ENCODE peak calls at places on chromosomes 6 and 20, in four cellular contexts. C is body of pancreas, Z is testis, D is H1. H is an unnamed sample.

GRCh38 chr20:62237772-62238568 is at the start of gene OSBPL2:
- DNase-seq in C (peak), Z (peak), D (peak), H (peak)

GRCh38 chr6:157864185-157864761 is 41.2 kb downstream of the SNX9 start:
- DNase-seq in D (no peak), Z (no peak), C (no peak), H (no peak)

GRCh38 chr6:43990627-43991619 is 136.3 kb downstream of the MRPL14 start:
- DNase-seq in C (peak), Z (peak), D (no peak), H (peak)

GRCh38 chr6:42320762-42321161 is 103.1 kb upstream of the MRPS10 start:
- DNase-seq in D (no peak), Z (no peak), C (no peak), H (no peak)

GRCh38 chr6:47161176-47161687 is 119.1 kb upstream of the ADGRF1 start:
- DNase-seq in C (no peak), Z (no peak), D (no peak), H (no peak)

GRCh38 chr20:5991623-5992441 is 41.4 kb downstream of the MCM8 start:
- DNase-seq in D (no peak), C (no peak), Z (no peak), H (no peak)

GRCh38 chr20:53623454-53624206 is 30.0 kb upstream of the ZNF217 start:
- DNase-seq in D (peak), Z (peak), C (peak), H (peak)

GRCh38 chr6:113828984-113829701 is 28.0 kb upstream of the MARCKS start:
- DNase-seq in Z (no peak), C (no peak), D (no peak), H (peak)

GRCh38 chr6:1312444-1313363 is 806 bp downstream of the FOXQ1 start:
- DNase-seq in C (peak), D (no peak), Z (peak), H (no peak)

GRCh38 chr6:139820191-139820590 is 445.7 kb upstream of the CITED2 start:
- DNase-seq in D (no peak), Z (no peak), C (no peak), H (no peak)

GRCh38 chr6:14166821-14167220 is 49.2 kb downstream of the CD83 start:
- DNase-seq in D (no peak), C (no peak), Z (no peak), H (no peak)

GRCh38 chr20:52577696-52578095 is 386.1 kb upstream of the ZFP64 start:
- DNase-seq in Z (no peak), D (no peak), C (no peak), H (no peak)

GRCh38 chr6:135871296-135871695 is 19.8 kb downstream of the PDE7B start:
- DNase-seq in Z (no peak), C (no peak), D (no peak), H (no peak)

GRCh38 chr6:148146717-148147116 is 195.9 kb upstream of the SASH1 start:
- DNase-seq in Z (no peak), D (peak), C (no peak), H (no peak)

GRCh38 chr6:13604135-13604534 is 11.0 kb upstream of the NOL7 start:
- DNase-seq in C (no peak), D (no peak), Z (no peak), H (no peak)

GRCh38 chr20:62742979-62743776 is 34.5 kb downstream of the NTSR1 start:
- DNase-seq in C (peak), Z (no peak), D (no peak), H (no peak)

GRCh38 chr6:152859225-152859624 is 108.6 kb downstream of the VIP start:
- DNase-seq in D (no peak), C (no peak), Z (no peak), H (no peak)

GRCh38 chr20:50303573-50304500 is 113.2 kb downstream of the CEBPB start:
- DNase-seq in D (no peak), Z (peak), C (peak), H (peak)

GRCh38 chr6:6661684-6662083 is 73.2 kb downstream of the LY86 start:
- DNase-seq in C (peak), Z (peak), D (no peak), H (peak)

GRCh38 chr20:37544386-37544785 is 16.7 kb upstream of the BLCAP start:
- DNase-seq in D (no peak), C (no peak), Z (no peak), H (no peak)

GRCh38 chr6:122530440-122531046 is 58.9 kb upstream of the SERINC1 start:
- DNase-seq in C (peak), D (peak), Z (peak), H (no peak)

GRCh38 chr6:125844989-125845388 is 54.2 kb downstream of the NCOA7 start:
- DNase-seq in C (peak), D (no peak), Z (peak), H (no peak)

GRCh38 chr6:17845598-17845997 is 138.9 kb upstream of the NUP153 start:
- DNase-seq in C (peak), D (no peak), Z (no peak), H (no peak)

GRCh38 chr6:3808759-3809514 is 40.2 kb upstream of the FAM50B start:
- DNase-seq in Z (no peak), D (no peak), C (peak), H (peak)

GRCh38 chr20:37007898-37008649 is 56.6 kb upstream of the SAMHD1 start:
- DNase-seq in C (no peak), D (no peak), Z (no peak), H (no peak)

GRCh38 chr20:38215789-38216182 is 44.7 kb downstream of the KIAA1755 start:
- DNase-seq in D (no peak), Z (no peak), C (no peak), H (no peak)

GRCh38 chr20:59780494-59781185 is 152.8 kb downstream of the SYCP2 start:
- DNase-seq in Z (no peak), C (no peak), D (no peak), H (no peak)

GRCh38 chr20:43102394-43102793 is 87.3 kb downstream of the PTPRT start:
- DNase-seq in D (peak), C (no peak), Z (no peak), H (no peak)

GRCh38 chr6:108622601-108623335 is 62.1 kb downstream of the FOXO3 start:
- DNase-seq in D (no peak), Z (no peak), C (no peak), H (peak)

GRCh38 chr20:23826541-23827018 is at the start of gene CST2:
- DNase-seq in D (no peak), Z (no peak), C (no peak), H (no peak)

GRCh38 chr6:2378891-2379652 is 133.7 kb upstream of the GMDS start:
- DNase-seq in Z (no peak), D (no peak), C (no peak), H (no peak)

GRCh38 chr6:1636971-1637871 is 27.5 kb downstream of the FOXC1 start:
- DNase-seq in C (peak), Z (no peak), D (no peak), H (no peak)

GRCh38 chr6:56841751-56842150 is 113.2 kb upstream of the BEND6 start:
- DNase-seq in Z (no peak), D (no peak), C (no peak), H (no peak)

GRCh38 chr6:56845027-56845426 is 109.9 kb upstream of the BEND6 start:
- DNase-seq in Z (no peak), C (no peak), D (no peak), H (no peak)

GRCh38 chr6:56842602-56843475 is 112.1 kb upstream of the BEND6 start:
- DNase-seq in D (no peak), Z (peak), C (peak), H (peak)

GRCh38 chr6:56841372-56841749 is 113.5 kb upstream of the BEND6 start:
- DNase-seq in C (no peak), D (no peak), Z (no peak), H (no peak)

DNA sequence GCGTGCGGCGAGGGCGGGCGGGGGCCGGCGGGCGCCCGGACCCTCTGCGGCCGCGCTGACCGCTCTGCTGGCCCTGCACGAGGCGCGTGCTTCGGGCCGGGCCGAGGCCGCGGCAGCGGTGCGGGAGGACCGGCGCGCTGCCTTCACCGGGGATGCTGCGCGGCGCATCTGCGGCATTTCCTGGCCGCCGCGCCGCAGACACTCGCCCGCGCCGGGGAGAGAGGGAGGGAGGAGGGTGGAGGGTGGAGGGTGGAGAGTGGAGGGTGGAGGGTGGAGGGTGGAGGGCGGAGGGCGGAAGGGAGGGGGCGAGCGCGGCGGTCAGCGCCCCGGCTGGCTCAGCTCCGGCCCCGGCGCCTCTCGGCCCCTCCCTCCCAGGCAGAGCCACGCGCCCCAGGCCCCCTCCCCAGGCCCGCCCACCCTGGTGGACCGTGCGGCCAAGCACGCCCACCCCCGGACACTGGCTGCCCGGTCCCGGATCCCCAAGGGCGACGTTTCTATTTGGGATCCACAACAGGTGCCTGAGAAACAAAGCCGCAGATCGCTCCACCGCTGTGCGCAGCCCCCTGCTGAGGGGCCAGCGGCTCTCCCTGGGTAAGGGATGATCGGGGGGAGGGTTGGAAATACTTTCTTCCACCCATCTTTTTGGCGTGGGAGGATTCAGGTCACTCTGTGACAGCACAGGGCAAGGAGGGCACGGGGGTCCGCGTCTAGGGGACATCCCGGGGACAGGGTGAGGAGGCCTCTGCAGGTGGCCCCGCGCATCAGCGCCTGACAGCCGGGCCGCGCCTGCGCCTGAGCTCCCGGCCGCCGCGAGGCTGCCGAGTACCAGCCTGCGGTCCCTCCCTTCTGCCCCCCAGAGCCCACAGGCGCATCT is 111.2 kb upstream of the BEND6 start:
- DNase-seq in D (peak), C (peak), Z (peak), H (peak)
- H3K4me3 ChIP-seq in D (peak), C (no peak), Z (peak), H (peak)

GRCh38 chr6:74574794-74575193 is 631.1 kb downstream of the COL12A1 start:
- DNase-seq in D (no peak), C (peak), Z (no peak), H (no peak)

GRCh38 chr6:74573613-74574012 is 632.2 kb downstream of the COL12A1 start:
- DNase-seq in C (no peak), D (no peak), Z (peak), H (no peak)

GRCh38 chr6:74568851-74569250 is 637.0 kb downstream of the COL12A1 start:
- DNase-seq in D (no peak), C (no peak), Z (no peak), H (no peak)

GRCh38 chr6:74567891-74568290 is 638.0 kb downstream of the COL12A1 start:
- DNase-seq in D (no peak), C (no peak), Z (no peak), H (no peak)

DNA sequence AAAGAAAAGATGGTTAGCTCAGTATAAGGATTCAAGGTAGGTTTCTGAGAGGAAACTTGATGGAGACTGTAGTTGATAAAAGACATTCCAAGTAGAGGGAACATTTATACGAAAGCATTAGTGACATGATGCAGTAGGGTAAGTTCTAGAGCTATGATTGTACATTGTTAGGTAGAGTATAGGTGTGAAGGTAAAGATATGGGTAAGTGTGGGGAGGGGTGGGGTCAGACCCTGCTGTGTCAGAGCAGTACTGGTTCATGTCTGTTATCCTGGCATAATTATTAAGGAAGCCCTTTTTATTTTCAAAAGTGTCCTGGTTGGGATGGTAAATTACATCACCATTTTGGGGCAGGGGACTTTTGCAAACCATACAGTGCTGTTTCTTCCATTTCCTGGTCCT is 635.8 kb downstream of the COL12A1 start:
- DNase-seq in Z (no peak), D (no peak), C (no peak), H (no peak)
- TF ChIP-seq POLR2A in Z (no peak), D (no peak), C (no peak), H (no peak)

GRCh38 chr20:55086421-55086820 is 611.0 kb downstream of the DOK5 start:
- DNase-seq in D (no peak), Z (no peak), C (no peak), H (no peak)
- H3K27ac ChIP-seq in D (no peak), Z (no peak), C (no peak), H (no peak)

GRCh38 chr20:44159711-44160110 is 27.3 kb downstream of the JPH2 start:
- DNase-seq in D (no peak), Z (no peak), C (no peak), H (no peak)
- H3K4me3 ChIP-seq in D (no peak), Z (peak), C (no peak), H (no peak)

DNA sequence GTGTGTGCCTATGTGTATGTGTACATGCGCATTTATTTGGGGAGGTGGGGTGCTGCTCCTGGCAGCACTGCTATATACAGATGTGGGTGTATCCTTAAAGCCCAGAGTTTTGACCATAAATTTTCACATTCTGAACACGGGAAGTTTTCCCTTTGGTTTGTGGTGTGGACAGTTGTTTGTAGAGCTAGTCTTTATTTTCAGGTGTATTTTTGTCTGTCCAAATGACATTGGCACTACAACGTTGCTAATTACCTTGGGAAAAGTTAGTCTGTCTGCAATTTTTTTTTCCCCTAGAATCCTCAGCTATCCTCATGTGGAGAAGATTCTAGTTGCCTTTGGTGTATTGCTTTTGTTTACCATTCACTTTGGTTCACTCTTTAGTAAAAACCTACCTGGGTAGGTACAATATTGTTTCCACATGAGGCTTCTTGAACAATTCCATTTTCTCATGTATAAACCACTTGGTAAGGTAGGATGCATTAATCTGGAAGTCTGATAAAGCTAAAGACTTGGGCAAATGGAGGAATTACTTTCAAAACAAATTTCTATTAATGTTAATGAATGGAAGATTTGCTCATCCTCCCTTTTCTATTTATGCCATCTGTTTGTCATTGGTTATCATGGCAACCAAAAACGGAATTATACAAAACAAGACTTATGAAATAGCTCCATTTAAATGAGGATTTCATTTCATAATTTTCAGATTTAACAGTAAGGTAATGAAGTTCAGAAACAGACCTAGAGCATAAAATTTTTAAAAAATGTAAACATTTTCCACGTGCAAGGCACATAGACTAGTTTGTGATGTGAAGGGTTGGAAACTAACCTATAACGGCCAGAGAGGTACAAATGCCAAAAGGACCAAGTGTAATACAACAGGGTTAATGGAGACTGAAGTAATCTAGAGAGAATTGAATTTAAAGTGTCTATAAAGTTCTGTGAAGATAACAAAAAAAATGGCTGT is 3.9 kb downstream of the CCN2 start:
- DNase-seq in C (no peak), D (no peak), Z (no peak), H (no peak)
- TF ChIP-seq POLR2A in C (no peak), D (peak), Z (no peak), H (no peak)

GRCh38 chr20:41314386-41314785 is 3.1 kb downstream of the ZHX3 start:
- DNase-seq in Z (no peak), C (no peak), D (no peak), H (no peak)

GRCh38 chr20:41316009-41316408 is 1.5 kb downstream of the ZHX3 start:
- DNase-seq in Z (no peak), D (no peak), C (no peak), H (no peak)

GRCh38 chr20:41317536-41318270 is at the start of gene ZHX3:
- DNase-seq in Z (peak), C (peak), D (peak), H (peak)

GRCh38 chr20:41318271-41318649 is 729 bp upstream of the ZHX3 start:
- DNase-seq in D (no peak), C (no peak), Z (no peak), H (no peak)

DNA sequence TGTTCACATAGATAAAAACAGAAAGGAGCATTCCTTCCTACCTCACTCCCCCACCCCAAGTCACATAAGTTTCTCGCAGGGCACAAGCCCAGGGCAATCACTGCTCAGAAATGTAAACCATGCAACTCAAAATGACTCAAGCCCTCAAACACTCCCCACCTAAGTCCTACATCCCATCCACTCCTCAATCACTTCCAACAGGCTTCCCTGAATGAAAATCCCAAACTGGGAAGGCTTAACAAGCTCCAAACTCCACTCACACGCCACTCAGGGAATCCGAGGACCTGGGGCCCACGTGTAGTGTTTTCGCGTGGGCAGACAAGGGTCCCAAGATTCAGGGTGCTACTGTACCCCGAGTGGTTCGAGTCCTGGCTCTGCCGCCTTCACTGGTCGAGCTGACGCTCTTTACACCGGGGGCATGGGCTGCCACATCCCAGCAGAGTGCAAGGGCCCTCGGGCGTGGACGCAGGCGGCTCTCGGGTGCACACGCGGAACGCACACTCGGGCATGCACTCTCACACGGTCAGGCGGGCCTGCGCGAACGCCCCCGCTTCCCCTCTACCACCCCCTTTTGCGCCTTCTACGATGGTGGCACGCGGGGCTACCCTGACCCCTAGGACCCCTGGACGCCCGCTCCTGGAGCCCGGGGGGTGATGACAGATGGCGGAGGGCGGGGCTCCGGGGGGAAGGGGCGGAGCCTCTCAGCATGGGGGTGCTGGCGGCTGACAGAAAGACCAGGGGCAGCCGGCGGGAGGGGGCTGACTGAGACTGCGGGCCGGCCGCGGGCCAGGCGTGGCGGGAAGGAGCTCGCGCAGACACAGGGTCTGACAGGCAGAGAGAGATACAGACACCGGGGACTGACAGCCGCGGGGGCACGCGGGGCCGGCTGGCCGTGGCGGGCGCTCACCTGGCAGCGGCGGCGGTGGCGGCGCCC is 662 bp downstream of the ZHX3 start:
- DNase-seq in C (peak), Z (peak), D (no peak), H (peak)
- H3K27ac ChIP-seq in C (peak), Z (peak), D (no peak), H (peak)

GRCh38 chr6:97663252-97663651 is 380.2 kb upstream of the MMS22L start:
- DNase-seq in C (no peak), Z (no peak), D (no peak), H (no peak)

GRCh38 chr6:97666889-97667288 is 383.9 kb upstream of the MMS22L start:
- DNase-seq in C (no peak), D (no peak), Z (no peak), H (no peak)

GRCh38 chr6:97669191-97669651 is 386.2 kb upstream of the MMS22L start:
- DNase-seq in C (no peak), D (no peak), Z (peak), H (no peak)

GRCh38 chr6:97665410-97665809 is 382.4 kb upstream of the MMS22L start:
- DNase-seq in Z (no peak), D (no peak), C (no peak), H (no peak)

DNA sequence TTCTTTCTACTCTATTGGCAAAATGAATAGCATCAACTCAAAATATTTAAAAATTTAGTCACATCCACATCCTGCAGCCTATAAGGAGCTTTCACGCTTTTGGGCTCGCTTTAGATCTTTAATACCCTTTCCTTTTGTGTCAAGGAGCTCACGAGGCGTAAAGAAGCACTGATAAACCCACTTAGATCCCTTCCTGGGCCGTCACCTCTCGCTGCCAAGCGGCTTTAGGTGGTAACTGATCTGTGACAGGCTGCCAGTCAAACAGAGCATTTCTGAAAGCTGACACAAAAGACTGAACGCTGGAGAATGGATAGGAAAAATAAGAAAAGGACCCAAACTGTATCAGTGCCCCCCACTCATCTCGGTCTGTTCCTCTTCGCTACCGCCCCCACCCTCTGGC is 385.7 kb upstream of the MMS22L start:
- DNase-seq in C (no peak), D (no peak), Z (no peak), H (no peak)
- H3K4me3 ChIP-seq in C (no peak), D (no peak), Z (no peak), H (peak)

H was measured in gastrocnemius medialis.